ENCODE peak calls at places on chromosome 18, in five cellular contexts. G, J, O, P and L are unnamed samples.

GRCh38 chr18:55444496-55444895 is 143.5 kb downstream of the TCF4 start:
- DNase-seq in P (no peak), O (no peak), J (no peak), G (peak; percentile 27), L (no peak)

GRCh38 chr18:34224423-34225217 is at the start of gene NOL4:
- DNase-seq in G (peak; percentile 9), O (peak; percentile 15), J (peak; percentile 67), P (peak; percentile 75), L (no peak)

GRCh38 chr18:67531929-67532328 is 15.4 kb upstream of the DSEL start:
- DNase-seq in O (no peak), G (no peak), P (no peak), J (no peak), L (no peak)

GRCh38 chr18:41206341-41206740 is 748.7 kb upstream of the PIK3C3 start:
- DNase-seq in G (no peak), P (no peak), O (no peak), J (no peak), L (no peak)

GRCh38 chr18:58348517-58348916 is 280.4 kb downstream of the ALPK2 start:
- DNase-seq in J (no peak), O (no peak), P (no peak), G (no peak), L (no peak)

GRCh38 chr18:65750421-65751144 is at the start of gene CDH7:
- DNase-seq in J (no peak), P (peak; percentile 57), G (no peak), O (no peak), L (no peak)

GRCh38 chr18:61542596-61542995 is 209.4 kb downstream of the CDH20 start:
- DNase-seq in G (no peak), P (no peak), J (no peak), O (no peak), L (no peak)

GRCh38 chr18:44238911-44239310 is 441.8 kb upstream of the SETBP1 start:
- DNase-seq in G (no peak), O (no peak), J (no peak), P (no peak), L (no peak)

GRCh38 chr18:23994361-23994902 is 20.1 kb upstream of the TTC39C start:
- DNase-seq in O (no peak), J (no peak), P (no peak), G (peak; percentile 69), L (peak; percentile 81)

GRCh38 chr18:3002766-3003165 is 10.2 kb downstream of the LPIN2 start:
- DNase-seq in P (no peak), O (no peak), G (no peak), J (no peak), L (no peak)

GRCh38 chr18:49464718-49465598 is 4.5 kb upstream of the DYM start:
- DNase-seq in O (no peak), J (no peak), G (peak; percentile 38), P (no peak), L (no peak)

GRCh38 chr18:34807106-34807796 is 97.2 kb downstream of the DTNA start:
- DNase-seq in O (no peak), J (no peak), P (no peak), G (no peak), L (no peak)

GRCh38 chr18:61323951-61324350 is 9.3 kb upstream of the CDH20 start:
- DNase-seq in G (no peak), J (no peak), P (no peak), O (no peak), L (no peak)

GRCh38 chr18:67669993-67670671 is 153.6 kb upstream of the DSEL start:
- DNase-seq in G (peak; percentile 79), P (no peak), O (no peak), J (no peak), L (no peak)

GRCh38 chr18:54948350-54948837 is 10.9 kb downstream of the CCDC68 start:
- DNase-seq in G (no peak), P (no peak), O (no peak), J (no peak), L (no peak)

GRCh38 chr18:43596106-43596712 is 318.9 kb upstream of the SYT4 start:
- DNase-seq in G (peak; percentile 46), J (no peak), P (no peak), O (no peak), L (no peak)

GRCh38 chr18:59986139-59986538 is 86.3 kb downstream of the PMAIP1 start:
- DNase-seq in J (no peak), G (no peak), O (no peak), P (no peak), L (no peak)
- TF ChIP-seq CTCF in J (no peak), G (no peak), O (no peak), P (no peak), L (no peak)

GRCh38 chr18:48163184-48164095 is 233.0 kb upstream of the SMAD2 start:
- DNase-seq in G (no peak), O (no peak), P (no peak), J (no peak), L (no peak)

GRCh38 chr18:48164701-48165100 is 234.2 kb upstream of the SMAD2 start:
- DNase-seq in P (no peak), O (no peak), G (no peak), J (no peak), L (no peak)

GRCh38 chr18:48161911-48162698 is 231.6 kb upstream of the SMAD2 start:
- DNase-seq in G (no peak), O (no peak), P (no peak), J (no peak), L (no peak)

GRCh38 chr18:48165104-48165866 is 234.8 kb upstream of the SMAD2 start:
- DNase-seq in G (no peak), O (no peak), P (no peak), J (no peak), L (no peak)

DNA sequence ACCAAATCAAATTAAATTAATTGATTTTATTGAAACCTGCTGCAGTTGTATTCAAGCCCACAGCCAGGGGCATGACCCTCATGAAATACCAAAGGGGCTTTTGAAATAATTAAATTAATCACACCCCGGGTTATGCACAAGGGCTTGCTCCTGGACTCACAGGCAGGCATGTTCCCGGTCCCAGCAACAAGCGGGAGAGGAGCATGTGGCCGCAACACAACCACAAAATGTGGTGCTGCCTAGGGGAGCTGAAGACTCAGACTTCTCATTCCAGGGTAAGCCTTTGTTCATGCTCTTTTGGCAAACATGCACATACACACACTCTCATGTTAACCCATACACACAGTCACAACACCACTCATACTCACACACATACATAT is 233.6 kb upstream of the SMAD2 start:
- DNase-seq in P (no peak), O (no peak), G (no peak), J (no peak), L (no peak)
- TF ChIP-seq CTCF in P (no peak), O (no peak), G (no peak), J (no peak), L (no peak)

GRCh38 chr18:11570770-11571169 is 38.6 kb upstream of the SLC35G4 start:
- DNase-seq in O (no peak), G (peak; percentile 25), J (no peak), P (no peak), L (no peak)
- TF ChIP-seq CTCF in O (peak; percentile 10), G (peak; percentile 35), J (peak; percentile 19), P (no peak), L (no peak)

DNA sequence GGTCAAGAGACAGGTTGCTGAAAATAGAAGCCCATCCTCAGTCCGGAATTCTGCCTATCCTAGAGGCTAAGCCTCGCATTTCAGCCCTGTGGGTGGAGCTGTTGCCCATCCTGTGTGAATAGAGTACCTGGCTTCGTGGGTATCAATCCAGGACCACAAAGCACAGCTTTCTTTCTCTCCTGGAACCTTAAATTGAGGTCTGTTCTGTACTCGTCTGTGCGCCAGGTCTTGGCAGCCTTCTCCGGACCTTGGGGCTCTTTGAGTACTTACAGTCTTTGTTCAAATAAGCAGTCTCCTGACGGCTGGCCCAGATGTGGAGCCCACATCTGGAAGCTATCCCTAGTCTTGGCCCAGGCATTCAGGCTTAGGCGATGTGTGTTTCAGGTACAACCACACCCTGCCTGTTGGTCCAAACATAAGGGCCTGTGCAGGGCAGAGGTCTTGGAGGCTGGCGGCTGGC is 294.3 kb downstream of the BCL2 start:
- DNase-seq in J (no peak), P (no peak), G (peak; percentile 14), O (no peak), L (no peak)
- TF ChIP-seq CTCF in J (peak; percentile 53), P (peak; percentile 20), G (peak; percentile 38), O (no peak), L (peak; percentile 16)

DNA sequence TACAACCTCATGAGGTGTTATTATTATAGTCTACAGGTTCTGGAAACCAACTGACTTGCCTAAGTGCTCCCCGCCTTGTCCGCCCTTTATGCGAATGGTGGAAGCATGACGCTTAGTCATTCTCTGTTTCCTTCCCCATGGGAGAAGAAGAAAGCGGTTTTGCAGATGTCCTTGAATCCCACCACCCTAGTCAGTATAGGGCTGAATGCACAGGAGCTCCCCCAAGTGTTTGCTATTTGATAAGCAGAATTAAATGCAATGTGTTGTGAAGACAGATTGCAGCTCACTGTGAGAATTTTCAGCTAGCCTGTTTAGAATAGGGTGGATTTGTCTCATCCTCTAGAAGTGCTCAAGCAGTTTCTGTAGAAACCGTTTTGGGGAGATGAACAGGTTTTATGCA is 652.0 kb downstream of the DCC start:
- DNase-seq in P (no peak), G (no peak), O (no peak), J (no peak), L (no peak)
- TF ChIP-seq CTCF in P (peak; percentile 29), G (no peak), O (no peak), J (no peak), L (peak; percentile 16)

GRCh38 chr18:26192233-26192632 is 34.0 kb upstream of the TAF4B start:
- DNase-seq in G (no peak), O (no peak), J (no peak), P (no peak), L (no peak)
- TF ChIP-seq CTCF in G (no peak), O (no peak), J (no peak), P (no peak), L (no peak)

DNA sequence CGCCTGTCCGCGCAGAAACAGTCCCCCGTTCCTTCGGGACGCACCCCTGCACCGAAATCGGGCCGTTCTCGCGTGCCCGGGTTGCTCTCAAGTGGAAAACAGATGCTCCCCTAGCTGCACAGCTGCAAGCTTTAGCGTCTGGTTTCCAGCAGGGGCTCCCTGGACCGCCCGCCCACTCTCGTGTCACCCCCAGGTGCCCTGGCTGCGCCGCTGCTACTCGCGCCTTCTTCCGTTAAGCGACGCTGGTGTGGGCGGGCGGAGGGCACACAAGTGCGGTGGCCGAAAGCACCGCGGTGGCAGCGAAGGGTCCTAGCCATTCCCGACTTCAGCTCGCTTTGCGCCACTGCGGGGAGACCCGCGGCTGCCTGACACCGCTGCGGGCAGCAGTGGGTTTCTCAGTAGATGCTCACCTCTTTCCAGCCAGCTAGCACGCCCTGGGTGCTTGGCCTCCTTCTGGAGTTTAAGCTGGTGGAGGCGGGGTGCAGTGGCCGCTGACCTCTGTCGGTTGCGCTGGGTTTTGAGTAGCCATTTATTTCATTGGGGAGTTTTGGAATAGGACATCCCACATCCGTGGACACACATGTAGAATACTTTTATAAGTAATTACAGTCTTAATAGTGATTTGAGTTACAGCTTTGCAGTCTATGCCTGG is 806 bp downstream of the ZNF407 start:
- DNase-seq in P (peak; percentile 88), J (peak; percentile 87), O (peak; percentile 55), G (peak; percentile 42), L (peak; percentile 59)
- TF ChIP-seq CTCF in P (no peak), J (peak; percentile 40), O (no peak), G (peak; percentile 6), L (no peak)